ENCODE peak calls at places on chromosomes 5 and 9, in five cellular contexts. One of them, this sample, is unnamed. For H3K4me1 and H3K36me3, the result is how much of the 10 kb centered on the place peaks cover.

GRCh38 chr5:37668524-37669047 is 171.3 kb downstream of the GDNF start:
- DNase-seq in IMR-90: peak
- DNase-seq in heart left ventricle: no peak
- DNase-seq in H1: no peak
- DNase-seq in left ventricle myocardium inferior: no peak
- DNase-seq in this sample: peak

GRCh38 chr9:15192856-15193255 is 114.2 kb downstream of the TTC39B start:
- DNase-seq in IMR-90: no peak
- DNase-seq in left ventricle myocardium inferior: no peak
- DNase-seq in H1: no peak
- DNase-seq in heart left ventricle: no peak
- DNase-seq in this sample: no peak

GRCh38 chr9:120080781-120081180 is 499.2 kb downstream of the CDK5RAP2 start:
- DNase-seq in heart left ventricle: no peak
- DNase-seq in H1: no peak
- DNase-seq in IMR-90: no peak
- DNase-seq in left ventricle myocardium inferior: no peak
- DNase-seq in this sample: no peak

GRCh38 chr5:88459971-88460370 is 191.3 kb upstream of the TMEM161B start:
- DNase-seq in IMR-90: no peak
- DNase-seq in left ventricle myocardium inferior: no peak
- DNase-seq in H1: no peak
- DNase-seq in heart left ventricle: no peak
- DNase-seq in this sample: no peak

GRCh38 chr9:129330711-129331279 is 152.7 kb upstream of the IER5L start:
- DNase-seq in heart left ventricle: no peak
- DNase-seq in IMR-90: no peak
- DNase-seq in left ventricle myocardium inferior: no peak
- DNase-seq in H1: no peak
- DNase-seq in this sample: no peak

GRCh38 chr9:120900821-120901220 is 23.8 kb upstream of the PHF19 start:
- DNase-seq in IMR-90: no peak
- DNase-seq in H1: no peak
- DNase-seq in left ventricle myocardium inferior: no peak
- DNase-seq in heart left ventricle: no peak
- DNase-seq in this sample: no peak

GRCh38 chr5:149345147-149345891 is at the start of gene GRPEL2:
- DNase-seq in left ventricle myocardium inferior: peak
- DNase-seq in heart left ventricle: peak
- DNase-seq in IMR-90: peak
- DNase-seq in H1: peak
- DNase-seq in this sample: peak

GRCh38 chr9:107266624-107267369 is 16.3 kb upstream of the RAD23B start:
- DNase-seq in heart left ventricle: no peak
- DNase-seq in H1: no peak
- DNase-seq in left ventricle myocardium inferior: no peak
- DNase-seq in IMR-90: no peak
- DNase-seq in this sample: no peak

GRCh38 chr9:137077758-137078693 is 709 bp downstream of the UAP1L1 start:
- DNase-seq in H1: no peak
- DNase-seq in left ventricle myocardium inferior: no peak
- DNase-seq in heart left ventricle: peak
- DNase-seq in IMR-90: no peak
- DNase-seq in this sample: no peak

GRCh38 chr9:2359821-2360220 is 261.8 kb upstream of the VLDLR start:
- DNase-seq in heart left ventricle: no peak
- DNase-seq in left ventricle myocardium inferior: no peak
- DNase-seq in IMR-90: no peak
- DNase-seq in H1: no peak
- DNase-seq in this sample: no peak

GRCh38 chr5:107248065-107248695 is 422.6 kb downstream of the EFNA5 start:
- DNase-seq in heart left ventricle: no peak
- DNase-seq in IMR-90: peak
- DNase-seq in H1: peak
- DNase-seq in left ventricle myocardium inferior: peak
- DNase-seq in this sample: peak

GRCh38 chr9:113963017-113963620 is 87.0 kb downstream of the ZNF618 start:
- DNase-seq in left ventricle myocardium inferior: no peak
- DNase-seq in heart left ventricle: no peak
- DNase-seq in H1: peak
- DNase-seq in IMR-90: peak
- DNase-seq in this sample: no peak

GRCh38 chr5:157900644-157901043 is 41.7 kb upstream of the CLINT1 start:
- DNase-seq in IMR-90: no peak
- DNase-seq in heart left ventricle: no peak
- DNase-seq in left ventricle myocardium inferior: no peak
- DNase-seq in H1: no peak
- DNase-seq in this sample: no peak

GRCh38 chr5:129664336-129664937 is 83.5 kb upstream of the MINAR2 start:
- DNase-seq in H1: peak
- DNase-seq in heart left ventricle: no peak
- DNase-seq in left ventricle myocardium inferior: no peak
- DNase-seq in IMR-90: peak
- DNase-seq in this sample: peak

GRCh38 chr5:138969323-138970013 is 94.3 kb upstream of the LRRTM2 start:
- DNase-seq in H1: no peak
- DNase-seq in IMR-90: no peak
- DNase-seq in heart left ventricle: no peak
- DNase-seq in left ventricle myocardium inferior: no peak
- DNase-seq in this sample: no peak

GRCh38 chr5:135215617-135215995 is 181.6 kb upstream of the PITX1 start:
- DNase-seq in IMR-90: no peak
- DNase-seq in left ventricle myocardium inferior: no peak
- DNase-seq in heart left ventricle: no peak
- DNase-seq in H1: no peak
- DNase-seq in this sample: no peak

GRCh38 chr5:62587737-62588136 is 9.1 kb downstream of the LRRC70 start:
- DNase-seq in IMR-90: no peak
- DNase-seq in heart left ventricle: no peak
- DNase-seq in left ventricle myocardium inferior: no peak
- DNase-seq in H1: no peak
- DNase-seq in this sample: no peak

GRCh38 chr9:35696520-35697215 is 6.9 kb upstream of the TPM2 start:
- DNase-seq in IMR-90: peak
- DNase-seq in left ventricle myocardium inferior: peak
- DNase-seq in heart left ventricle: no peak
- DNase-seq in H1: peak
- DNase-seq in this sample: peak

GRCh38 chr9:117344892-117345660 is 69.8 kb downstream of the ASTN2 start:
- DNase-seq in H1: no peak
- DNase-seq in IMR-90: no peak
- DNase-seq in left ventricle myocardium inferior: no peak
- DNase-seq in heart left ventricle: no peak
- DNase-seq in this sample: no peak

GRCh38 chr9:128916204-128916603 is 4.6 kb upstream of the PHYHD1 start:
- DNase-seq in IMR-90: no peak
- DNase-seq in heart left ventricle: peak
- DNase-seq in H1: no peak
- DNase-seq in left ventricle myocardium inferior: no peak
- DNase-seq in this sample: no peak

GRCh38 chr5:96287181-96287580 is 145.9 kb downstream of the PCSK1 start:
- DNase-seq in IMR-90: no peak
- DNase-seq in left ventricle myocardium inferior: no peak
- DNase-seq in heart left ventricle: no peak
- DNase-seq in H1: no peak
- DNase-seq in this sample: no peak

GRCh38 chr5:80555099-80555498 is 15.0 kb downstream of the ANKRD34B start:
- DNase-seq in H1: no peak
- DNase-seq in left ventricle myocardium inferior: no peak
- DNase-seq in IMR-90: no peak
- DNase-seq in heart left ventricle: no peak
- DNase-seq in this sample: no peak

GRCh38 chr5:94021246-94021645 is 279.8 kb upstream of the POU5F2 start:
- DNase-seq in heart left ventricle: no peak
- DNase-seq in IMR-90: peak
- DNase-seq in H1: no peak
- DNase-seq in left ventricle myocardium inferior: no peak
- DNase-seq in this sample: no peak

GRCh38 chr5:106185661-106186081 is 1485.1 kb downstream of the EFNA5 start:
- DNase-seq in IMR-90: no peak
- DNase-seq in left ventricle myocardium inferior: no peak
- DNase-seq in heart left ventricle: no peak
- DNase-seq in H1: no peak
- DNase-seq in this sample: no peak

GRCh38 chr5:32831630-32832029 is 120.5 kb downstream of the NPR3 start:
- DNase-seq in IMR-90: peak
- DNase-seq in left ventricle myocardium inferior: no peak
- DNase-seq in H1: no peak
- DNase-seq in heart left ventricle: no peak
- DNase-seq in this sample: no peak

GRCh38 chr5:126680215-126680817 is 79.6 kb downstream of the PHAX start:
- DNase-seq in heart left ventricle: no peak
- DNase-seq in IMR-90: peak
- DNase-seq in left ventricle myocardium inferior: no peak
- DNase-seq in H1: no peak
- DNase-seq in this sample: no peak

GRCh38 chr9:35844628-35845301 is 15.7 kb downstream of the TMEM8B start:
- DNase-seq in left ventricle myocardium inferior: no peak
- DNase-seq in heart left ventricle: no peak
- DNase-seq in IMR-90: peak
- DNase-seq in H1: no peak
- DNase-seq in this sample: no peak

GRCh38 chr9:137486545-137487453 is 27.7 kb upstream of the NSMF start:
- DNase-seq in H1: no peak
- DNase-seq in left ventricle myocardium inferior: no peak
- DNase-seq in heart left ventricle: no peak
- DNase-seq in IMR-90: no peak
- DNase-seq in this sample: no peak

GRCh38 chr5:71905804-71906711 is 187.0 kb downstream of the CARTPT start:
- DNase-seq in left ventricle myocardium inferior: no peak
- DNase-seq in IMR-90: no peak
- DNase-seq in heart left ventricle: no peak
- DNase-seq in H1: no peak
- DNase-seq in this sample: no peak

GRCh38 chr5:61301820-61302563 is 30.1 kb upstream of the ZSWIM6 start:
- DNase-seq in heart left ventricle: no peak
- DNase-seq in left ventricle myocardium inferior: peak
- DNase-seq in H1: no peak
- DNase-seq in IMR-90: peak
- DNase-seq in this sample: peak
- H3K4me3 ChIP-seq in heart left ventricle: no peak
- H3K4me3 ChIP-seq in left ventricle myocardium inferior: peak
- H3K4me3 ChIP-seq in H1: no peak
- H3K4me3 ChIP-seq in IMR-90: no peak
- H3K4me3 ChIP-seq in this sample: no peak

GRCh38 chr9:127567119-127567897 is 44.8 kb upstream of the STXBP1 start:
- DNase-seq in H1: no peak
- DNase-seq in IMR-90: peak
- DNase-seq in heart left ventricle: peak
- DNase-seq in left ventricle myocardium inferior: peak
- DNase-seq in this sample: peak
- H3K4me1 ChIP-seq in H1: under half
- H3K4me1 ChIP-seq in IMR-90: under half
- H3K4me1 ChIP-seq in heart left ventricle: under half
- H3K4me1 ChIP-seq in left ventricle myocardium inferior: half or more
- H3K4me1 ChIP-seq in this sample: under half

GRCh38 chr9:132903574-132904495 is 25.1 kb downstream of the SPACA9 start:
- DNase-seq in left ventricle myocardium inferior: no peak
- DNase-seq in heart left ventricle: no peak
- DNase-seq in IMR-90: no peak
- DNase-seq in H1: no peak
- DNase-seq in this sample: no peak
- H3K36me3 ChIP-seq in left ventricle myocardium inferior: half or more
- H3K36me3 ChIP-seq in heart left ventricle: half or more
- H3K36me3 ChIP-seq in IMR-90: under half
- H3K36me3 ChIP-seq in H1: under half
- H3K36me3 ChIP-seq in this sample: under half

GRCh38 chr9:132478353-132478752 is 68.3 kb downstream of the CFAP77 start:
- DNase-seq in heart left ventricle: no peak
- DNase-seq in left ventricle myocardium inferior: no peak
- DNase-seq in IMR-90: no peak
- DNase-seq in H1: no peak
- DNase-seq in this sample: no peak

GRCh38 chr9:132472199-132472598 is 62.2 kb downstream of the CFAP77 start:
- DNase-seq in H1: no peak
- DNase-seq in left ventricle myocardium inferior: no peak
- DNase-seq in heart left ventricle: no peak
- DNase-seq in IMR-90: no peak
- DNase-seq in this sample: no peak

GRCh38 chr9:132479733-132480132 is 69.7 kb downstream of the CFAP77 start:
- DNase-seq in IMR-90: no peak
- DNase-seq in heart left ventricle: no peak
- DNase-seq in left ventricle myocardium inferior: no peak
- DNase-seq in H1: no peak
- DNase-seq in this sample: no peak

GRCh38 chr9:132472599-132472998 is 62.6 kb downstream of the CFAP77 start:
- DNase-seq in H1: no peak
- DNase-seq in heart left ventricle: no peak
- DNase-seq in left ventricle myocardium inferior: no peak
- DNase-seq in IMR-90: no peak
- DNase-seq in this sample: no peak

GRCh38 chr9:132474253-132474652 is 64.2 kb downstream of the CFAP77 start:
- DNase-seq in left ventricle myocardium inferior: no peak
- DNase-seq in H1: no peak
- DNase-seq in IMR-90: peak
- DNase-seq in heart left ventricle: no peak
- DNase-seq in this sample: peak
- H3K4me3 ChIP-seq in left ventricle myocardium inferior: no peak
- H3K4me3 ChIP-seq in H1: no peak
- H3K4me3 ChIP-seq in IMR-90: no peak
- H3K4me3 ChIP-seq in heart left ventricle: no peak
- H3K4me3 ChIP-seq in this sample: no peak

GRCh38 chr9:89507626-89508025 is 9.7 kb upstream of the SEMA4D start:
- DNase-seq in heart left ventricle: no peak
- DNase-seq in H1: no peak
- DNase-seq in left ventricle myocardium inferior: no peak
- DNase-seq in IMR-90: no peak
- DNase-seq in this sample: no peak
- H3K4me1 ChIP-seq in heart left ventricle: under half
- H3K4me1 ChIP-seq in H1: under half
- H3K4me1 ChIP-seq in left ventricle myocardium inferior: under half
- H3K4me1 ChIP-seq in IMR-90: under half
- H3K4me1 ChIP-seq in this sample: under half